ENCODE peak calls at places on chromosomes 3 and 15, in nine cellular contexts. One of them, this sample, is unnamed.

GRCh38 chr15:39407116-39407515 is 173.8 kb upstream of the THBS1 start:
- DNase-seq in neural crest cell: no peak
- DNase-seq in A549: no peak
- DNase-seq in mammary epithelial cell: no peak
- DNase-seq in endothelial cell: no peak
- DNase-seq in AG04450: peak; percentile 10
- DNase-seq in HFFc6: peak; percentile 68
- DNase-seq in myocyte: no peak
- DNase-seq in endothelial cell of umbilical vein: no peak
- DNase-seq in this sample: no peak

GRCh38 chr15:34942363-34942762 is 27.2 kb downstream of the AQR start:
- DNase-seq in neural crest cell: no peak
- DNase-seq in A549: no peak
- DNase-seq in mammary epithelial cell: no peak
- DNase-seq in endothelial cell: no peak
- DNase-seq in AG04450: peak; percentile 24
- DNase-seq in HFFc6: no peak
- DNase-seq in myocyte: no peak
- DNase-seq in endothelial cell of umbilical vein: peak; percentile 64
- DNase-seq in this sample: peak; percentile 57

GRCh38 chr3:163785693-163786092 is 1292.6 kb downstream of the SI start:
- DNase-seq in neural crest cell: peak; percentile 8
- DNase-seq in A549: peak; percentile 4
- DNase-seq in mammary epithelial cell: no peak
- DNase-seq in endothelial cell: peak; percentile 51
- DNase-seq in AG04450: no peak
- DNase-seq in HFFc6: no peak
- DNase-seq in myocyte: no peak
- DNase-seq in endothelial cell of umbilical vein: no peak
- DNase-seq in this sample: peak; percentile 42

GRCh38 chr15:72222433-72222832 is 8.6 kb downstream of the PKM start:
- DNase-seq in neural crest cell: no peak
- DNase-seq in A549: peak; percentile 71
- DNase-seq in mammary epithelial cell: peak; percentile 96
- DNase-seq in endothelial cell: no peak
- DNase-seq in AG04450: no peak
- DNase-seq in HFFc6: no peak
- DNase-seq in myocyte: peak; percentile 95
- DNase-seq in endothelial cell of umbilical vein: peak; percentile 26
- DNase-seq in this sample: peak; percentile 98

GRCh38 chr15:74062671-74063070 is 19.7 kb downstream of the GOLGA6A start:
- DNase-seq in neural crest cell: no peak
- DNase-seq in A549: no peak
- DNase-seq in mammary epithelial cell: no peak
- DNase-seq in endothelial cell: no peak
- DNase-seq in AG04450: no peak
- DNase-seq in HFFc6: no peak
- DNase-seq in myocyte: no peak
- DNase-seq in endothelial cell of umbilical vein: no peak
- DNase-seq in this sample: no peak

GRCh38 chr15:85831415-85832113 is 36.8 kb upstream of the KLHL25 start:
- DNase-seq in neural crest cell: peak; percentile 69
- DNase-seq in A549: peak; percentile 50
- DNase-seq in mammary epithelial cell: peak; percentile 25
- DNase-seq in endothelial cell: peak; percentile 73
- DNase-seq in AG04450: no peak
- DNase-seq in HFFc6: peak; percentile 32
- DNase-seq in myocyte: peak; percentile 60
- DNase-seq in endothelial cell of umbilical vein: peak; percentile 49
- DNase-seq in this sample: peak; percentile 59

GRCh38 chr15:96314508-96314907 is 16.0 kb upstream of the NR2F2 start:
- DNase-seq in neural crest cell: no peak
- DNase-seq in A549: no peak
- DNase-seq in mammary epithelial cell: no peak
- DNase-seq in endothelial cell: no peak
- DNase-seq in AG04450: no peak
- DNase-seq in HFFc6: no peak
- DNase-seq in myocyte: no peak
- DNase-seq in endothelial cell of umbilical vein: no peak
- DNase-seq in this sample: no peak

GRCh38 chr15:68489426-68489825 is 57.5 kb upstream of the ITGA11 start:
- DNase-seq in neural crest cell: no peak
- DNase-seq in A549: no peak
- DNase-seq in mammary epithelial cell: no peak
- DNase-seq in endothelial cell: no peak
- DNase-seq in AG04450: no peak
- DNase-seq in HFFc6: no peak
- DNase-seq in myocyte: peak; percentile 43
- DNase-seq in endothelial cell of umbilical vein: no peak
- DNase-seq in this sample: no peak

GRCh38 chr3:120102232-120102631 is 8.0 kb upstream of the GSK3B start:
- DNase-seq in neural crest cell: no peak
- DNase-seq in A549: no peak
- DNase-seq in mammary epithelial cell: no peak
- DNase-seq in endothelial cell: no peak
- DNase-seq in AG04450: no peak
- DNase-seq in HFFc6: no peak
- DNase-seq in myocyte: no peak
- DNase-seq in endothelial cell of umbilical vein: no peak
- DNase-seq in this sample: no peak

GRCh38 chr3:183959214-183959613 is 58.5 kb downstream of the ABCC5 start:
- DNase-seq in neural crest cell: no peak
- DNase-seq in A549: peak; percentile 4
- DNase-seq in mammary epithelial cell: peak; percentile 87
- DNase-seq in endothelial cell: no peak
- DNase-seq in AG04450: no peak
- DNase-seq in HFFc6: no peak
- DNase-seq in myocyte: no peak
- DNase-seq in endothelial cell of umbilical vein: no peak
- DNase-seq in this sample: peak; percentile 24

GRCh38 chr3:100810671-100811070 is 101.4 kb downstream of the TFG start:
- DNase-seq in neural crest cell: no peak
- DNase-seq in A549: no peak
- DNase-seq in mammary epithelial cell: no peak
- DNase-seq in endothelial cell: no peak
- DNase-seq in AG04450: peak; percentile 41
- DNase-seq in HFFc6: peak; percentile 46
- DNase-seq in myocyte: peak; percentile 5
- DNase-seq in endothelial cell of umbilical vein: no peak
- DNase-seq in this sample: no peak

GRCh38 chr3:115836944-115837343 is 213.6 kb downstream of the GAP43 start:
- DNase-seq in neural crest cell: no peak
- DNase-seq in A549: peak; percentile 24
- DNase-seq in mammary epithelial cell: no peak
- DNase-seq in endothelial cell: no peak
- DNase-seq in AG04450: no peak
- DNase-seq in HFFc6: peak; percentile 50
- DNase-seq in myocyte: peak; percentile 16
- DNase-seq in endothelial cell of umbilical vein: peak; percentile 17
- DNase-seq in this sample: peak; percentile 27

GRCh38 chr3:127748754-127749327 is 73.5 kb downstream of the MGLL start:
- DNase-seq in neural crest cell: no peak
- DNase-seq in A549: no peak
- DNase-seq in mammary epithelial cell: no peak
- DNase-seq in endothelial cell: no peak
- DNase-seq in AG04450: no peak
- DNase-seq in HFFc6: no peak
- DNase-seq in myocyte: peak; percentile 62
- DNase-seq in endothelial cell of umbilical vein: no peak
- DNase-seq in this sample: no peak

GRCh38 chr3:5019411-5020261 is 40.4 kb downstream of the BHLHE40 start:
- DNase-seq in neural crest cell: no peak
- DNase-seq in A549: peak; percentile 49
- DNase-seq in mammary epithelial cell: no peak
- DNase-seq in endothelial cell: no peak
- DNase-seq in AG04450: no peak
- DNase-seq in HFFc6: no peak
- DNase-seq in myocyte: no peak
- DNase-seq in endothelial cell of umbilical vein: no peak
- DNase-seq in this sample: peak; percentile 34

GRCh38 chr3:132380979-132381944 is 36.0 kb upstream of the DNAJC13 start:
- DNase-seq in neural crest cell: no peak
- DNase-seq in A549: no peak
- DNase-seq in mammary epithelial cell: no peak
- DNase-seq in endothelial cell: no peak
- DNase-seq in AG04450: no peak
- DNase-seq in HFFc6: no peak
- DNase-seq in myocyte: peak; percentile 82
- DNase-seq in endothelial cell of umbilical vein: no peak
- DNase-seq in this sample: no peak

GRCh38 chr15:29511663-29512062 is 242.0 kb upstream of the NSMCE3 start:
- DNase-seq in neural crest cell: no peak
- DNase-seq in A549: no peak
- DNase-seq in mammary epithelial cell: no peak
- DNase-seq in endothelial cell: no peak
- DNase-seq in AG04450: no peak
- DNase-seq in HFFc6: no peak
- DNase-seq in myocyte: no peak
- DNase-seq in endothelial cell of umbilical vein: no peak
- DNase-seq in this sample: no peak

GRCh38 chr3:4466783-4467521 is at the start of gene SUMF1:
- DNase-seq in neural crest cell: peak; percentile 65
- DNase-seq in A549: peak; percentile 85
- DNase-seq in mammary epithelial cell: peak; percentile 75
- DNase-seq in endothelial cell: peak; percentile 69
- DNase-seq in AG04450: peak; percentile 47
- DNase-seq in HFFc6: peak; percentile 45
- DNase-seq in myocyte: peak; percentile 82
- DNase-seq in endothelial cell of umbilical vein: peak; percentile 80
- DNase-seq in this sample: peak; percentile 83

GRCh38 chr3:121670676-121671075 is 10.0 kb upstream of the HCLS1 start:
- DNase-seq in neural crest cell: no peak
- DNase-seq in A549: no peak
- DNase-seq in mammary epithelial cell: no peak
- DNase-seq in endothelial cell: no peak
- DNase-seq in AG04450: no peak
- DNase-seq in HFFc6: no peak
- DNase-seq in myocyte: no peak
- DNase-seq in endothelial cell of umbilical vein: no peak
- DNase-seq in this sample: no peak

GRCh38 chr15:29451201-29451781 is 181.7 kb upstream of the NSMCE3 start:
- DNase-seq in neural crest cell: peak; percentile 18
- DNase-seq in A549: peak; percentile 44
- DNase-seq in mammary epithelial cell: no peak
- DNase-seq in endothelial cell: peak; percentile 45
- DNase-seq in AG04450: no peak
- DNase-seq in HFFc6: no peak
- DNase-seq in myocyte: no peak
- DNase-seq in endothelial cell of umbilical vein: no peak
- DNase-seq in this sample: no peak

GRCh38 chr3:42849017-42849416 is 26.7 kb downstream of the CYP8B1 start:
- DNase-seq in neural crest cell: no peak
- DNase-seq in A549: no peak
- DNase-seq in mammary epithelial cell: no peak
- DNase-seq in endothelial cell: no peak
- DNase-seq in AG04450: no peak
- DNase-seq in HFFc6: no peak
- DNase-seq in myocyte: peak; percentile 57
- DNase-seq in endothelial cell of umbilical vein: no peak
- DNase-seq in this sample: no peak

GRCh38 chr15:52523192-52523591 is 5.5 kb downstream of the MYO5A start:
- DNase-seq in neural crest cell: no peak
- DNase-seq in A549: no peak
- DNase-seq in mammary epithelial cell: peak; percentile 79
- DNase-seq in endothelial cell: no peak
- DNase-seq in AG04450: peak; percentile 66
- DNase-seq in HFFc6: peak; percentile 87
- DNase-seq in myocyte: peak; percentile 29
- DNase-seq in endothelial cell of umbilical vein: peak; percentile 76
- DNase-seq in this sample: peak; percentile 22

GRCh38 chr15:20353966-20354883 is 187.4 kb downstream of the GOLGA6L6 start:
- DNase-seq in neural crest cell: no peak
- DNase-seq in A549: peak; percentile 14
- DNase-seq in mammary epithelial cell: no peak
- DNase-seq in endothelial cell: no peak
- DNase-seq in AG04450: no peak
- DNase-seq in HFFc6: no peak
- DNase-seq in myocyte: no peak
- DNase-seq in endothelial cell of umbilical vein: no peak
- DNase-seq in this sample: no peak

GRCh38 chr15:62850791-62851291 is 191.7 kb upstream of the TPM1 start:
- DNase-seq in neural crest cell: no peak
- DNase-seq in A549: peak; percentile 91
- DNase-seq in mammary epithelial cell: peak; percentile 60
- DNase-seq in endothelial cell: no peak
- DNase-seq in AG04450: peak; percentile 56
- DNase-seq in HFFc6: peak; percentile 46
- DNase-seq in myocyte: peak; percentile 52
- DNase-seq in endothelial cell of umbilical vein: peak; percentile 37
- DNase-seq in this sample: peak; percentile 33

GRCh38 chr3:36476274-36476942 is 96.1 kb downstream of the STAC start:
- DNase-seq in neural crest cell: no peak
- DNase-seq in A549: no peak
- DNase-seq in mammary epithelial cell: no peak
- DNase-seq in endothelial cell: no peak
- DNase-seq in AG04450: no peak
- DNase-seq in HFFc6: no peak
- DNase-seq in myocyte: no peak
- DNase-seq in endothelial cell of umbilical vein: no peak
- DNase-seq in this sample: no peak

GRCh38 chr3:196544491-196544992 is 23.8 kb downstream of the WDR53 start:
- DNase-seq in neural crest cell: no peak
- DNase-seq in A549: no peak
- DNase-seq in mammary epithelial cell: no peak
- DNase-seq in endothelial cell: no peak
- DNase-seq in AG04450: no peak
- DNase-seq in HFFc6: no peak
- DNase-seq in myocyte: no peak
- DNase-seq in endothelial cell of umbilical vein: no peak
- DNase-seq in this sample: no peak

GRCh38 chr3:138362536-138362935 is 14.2 kb downstream of the MRAS start:
- DNase-seq in neural crest cell: no peak
- DNase-seq in A549: no peak
- DNase-seq in mammary epithelial cell: peak; percentile 21
- DNase-seq in endothelial cell: no peak
- DNase-seq in AG04450: no peak
- DNase-seq in HFFc6: no peak
- DNase-seq in myocyte: no peak
- DNase-seq in endothelial cell of umbilical vein: no peak
- DNase-seq in this sample: no peak

GRCh38 chr3:151086484-151087456 is 1.3 kb downstream of the MED12L start:
- DNase-seq in neural crest cell: peak; percentile 65
- DNase-seq in A549: peak; percentile 88
- DNase-seq in mammary epithelial cell: peak; percentile 71
- DNase-seq in endothelial cell: peak; percentile 73
- DNase-seq in AG04450: peak; percentile 65
- DNase-seq in HFFc6: peak; percentile 89
- DNase-seq in myocyte: peak; percentile 79
- DNase-seq in endothelial cell of umbilical vein: peak; percentile 76
- DNase-seq in this sample: peak; percentile 43

GRCh38 chr3:71753716-71754609 is at the start of gene GPR27:
- DNase-seq in neural crest cell: peak; percentile 25
- DNase-seq in A549: peak; percentile 59
- DNase-seq in mammary epithelial cell: peak; percentile 35
- DNase-seq in endothelial cell: peak; percentile 33
- DNase-seq in AG04450: no peak
- DNase-seq in HFFc6: no peak
- DNase-seq in myocyte: peak; percentile 2
- DNase-seq in endothelial cell of umbilical vein: peak; percentile 48
- DNase-seq in this sample: peak; percentile 27

GRCh38 chr3:187750513-187751123 is 5.3 kb upstream of the BCL6 start:
- DNase-seq in neural crest cell: no peak
- DNase-seq in A549: peak; percentile 32
- DNase-seq in mammary epithelial cell: no peak
- DNase-seq in endothelial cell: no peak
- DNase-seq in AG04450: no peak
- DNase-seq in HFFc6: no peak
- DNase-seq in myocyte: peak; percentile 72
- DNase-seq in endothelial cell of umbilical vein: no peak
- DNase-seq in this sample: no peak

GRCh38 chr15:31236184-31237041 is 90.2 kb upstream of the KLF13 start:
- DNase-seq in neural crest cell: no peak
- DNase-seq in A549: peak; percentile 85
- DNase-seq in mammary epithelial cell: peak; percentile 63
- DNase-seq in endothelial cell: no peak
- DNase-seq in AG04450: peak; percentile 90
- DNase-seq in HFFc6: peak; percentile 77
- DNase-seq in myocyte: peak; percentile 95
- DNase-seq in endothelial cell of umbilical vein: peak; percentile 81
- DNase-seq in this sample: peak; percentile 98

GRCh38 chr3:79604681-79605080 is 163.1 kb downstream of the ROBO1 start:
- DNase-seq in neural crest cell: no peak
- DNase-seq in A549: no peak
- DNase-seq in mammary epithelial cell: no peak
- DNase-seq in endothelial cell: no peak
- DNase-seq in AG04450: no peak
- DNase-seq in HFFc6: no peak
- DNase-seq in myocyte: no peak
- DNase-seq in endothelial cell of umbilical vein: peak; percentile 49
- DNase-seq in this sample: no peak

This sample was measured in MCF 10A.